ENCODE peak calls at places on chromosomes 2 and 18, in six cellular contexts. S is stomach, A is body of pancreas, V is K562, C is mesendoderm, G is psoas muscle. W is an unnamed sample.

GRCh38 chr2:162524192-162524591 is 180.3 kb downstream of the GCA start:
- DNase-seq in S (no peak), V (no peak), C (peak; percentile 56), G (no peak), A (peak; percentile 60), W (peak; percentile 9)

GRCh38 chr18:10660485-10660884 is 134.7 kb downstream of the NAPG start:
- DNase-seq in V (no peak), S (no peak), G (peak; percentile 35), C (no peak), A (no peak), W (no peak)

GRCh38 chr18:56709463-56709862 is 58.3 kb downstream of the WDR7 start:
- DNase-seq in V (peak; percentile 30), C (peak; percentile 79), G (no peak), A (no peak), S (no peak), W (peak; percentile 57)

GRCh38 chr18:10404148-10404547 is 50.3 kb upstream of the APCDD1 start:
- DNase-seq in S (no peak), G (no peak), C (peak; percentile 62), A (no peak), V (no peak), W (no peak)

GRCh38 chr2:179701524-179702110 is 159.8 kb downstream of the ZNF385B start:
- DNase-seq in S (no peak), V (no peak), A (no peak), G (no peak), C (no peak), W (no peak)

GRCh38 chr2:33366473-33366872 is 110.0 kb upstream of the RASGRP3 start:
- DNase-seq in A (peak; percentile 62), S (peak; percentile 38), G (peak; percentile 25), V (peak; percentile 11), C (peak; percentile 22), W (no peak)

GRCh38 chr2:97748397-97748796 is 35.0 kb downstream of the ZAP70 start:
- DNase-seq in S (no peak), A (no peak), G (no peak), V (peak; percentile 79), C (peak; percentile 94), W (peak; percentile 24)

GRCh38 chr2:67234443-67234842 is 162.7 kb upstream of the ETAA1 start:
- DNase-seq in C (peak; percentile 73), S (no peak), A (peak; percentile 60), G (no peak), V (no peak), W (peak; percentile 6)

GRCh38 chr18:8847066-8847755 is 141.9 kb downstream of the MTCL1 start:
- DNase-seq in S (no peak), G (no peak), A (no peak), C (no peak), V (no peak), W (no peak)

GRCh38 chr2:30293303-30293912 is 62.1 kb downstream of the LBH start:
- DNase-seq in S (no peak), V (no peak), C (peak; percentile 53), A (no peak), G (no peak), W (no peak)

GRCh38 chr2:133718688-133719201 is 150.5 kb upstream of the NCKAP5 start:
- DNase-seq in C (no peak), S (no peak), A (no peak), V (no peak), G (no peak), W (no peak)

GRCh38 chr18:48132993-48133674 is 202.7 kb upstream of the SMAD2 start:
- DNase-seq in V (no peak), S (no peak), C (no peak), A (no peak), G (no peak), W (no peak)

GRCh38 chr18:58579561-58580047 is 49.3 kb downstream of the ALPK2 start:
- DNase-seq in A (no peak), C (peak; percentile 54), V (no peak), S (no peak), G (no peak), W (no peak)

GRCh38 chr18:51361130-51361860 is 163.8 kb upstream of the MEX3C start:
- DNase-seq in G (no peak), V (no peak), A (no peak), C (no peak), S (no peak), W (no peak)

GRCh38 chr18:80213173-80213572 is 34.1 kb downstream of the PARD6G start:
- DNase-seq in V (no peak), S (no peak), G (no peak), C (no peak), A (no peak), W (peak; percentile 33)

GRCh38 chr18:56565596-56566355 is 72.6 kb downstream of the TXNL1 start:
- DNase-seq in C (peak; percentile 4), V (no peak), S (no peak), G (no peak), A (no peak), W (no peak)

GRCh38 chr18:54086046-54086802 is 138.2 kb downstream of the MBD2 start:
- DNase-seq in S (no peak), A (no peak), C (no peak), V (no peak), G (no peak), W (peak; percentile 32)

GRCh38 chr2:47870668-47871540 is 35.4 kb downstream of the FBXO11 start:
- DNase-seq in V (no peak), A (no peak), C (no peak), G (no peak), S (no peak), W (no peak)

GRCh38 chr2:218273908-218274249 is 3.6 kb downstream of the PNKD start:
- DNase-seq in A (no peak), C (no peak), S (no peak), G (no peak), V (no peak), W (no peak)

GRCh38 chr18:28181616-28182015 is 4.7 kb upstream of the CDH2 start:
- DNase-seq in S (no peak), V (no peak), A (no peak), C (peak; percentile 68), G (no peak), W (no peak)

GRCh38 chr2:33602216-33602830 is 3.2 kb upstream of the FAM98A start:
- DNase-seq in C (no peak), V (no peak), A (no peak), G (no peak), S (no peak), W (no peak)

GRCh38 chr2:239934571-239935171 is 90.5 kb downstream of the NDUFA10 start:
- DNase-seq in C (peak; percentile 79), G (peak; percentile 62), A (peak; percentile 47), V (peak; percentile 36), S (peak; percentile 62), W (peak; percentile 66)

GRCh38 chr18:48835745-48836191 is 115.0 kb downstream of the SMAD7 start:
- DNase-seq in S (no peak), C (no peak), A (no peak), V (no peak), G (no peak), W (no peak)

GRCh38 chr2:117691980-117692379 is 122.5 kb upstream of the DDX18 start:
- DNase-seq in S (no peak), A (no peak), V (no peak), G (no peak), C (no peak), W (no peak)

GRCh38 chr2:135162377-135162776 is 110.3 kb downstream of the RAB3GAP1 start:
- DNase-seq in C (no peak), G (no peak), S (no peak), A (peak; percentile 60), V (no peak), W (peak; percentile 7)
- H3K36me3 ChIP-seq in C (peaks cover 1% of the 10 kb centered on the region), G (no peaks in the 10 kb centered on the region), S (peaks cover 16% of the 10 kb centered on the region), A (no peaks in the 10 kb centered on the region), V (peaks cover 63% of the 10 kb centered on the region), W (peaks cover 14% of the 10 kb centered on the region)

GRCh38 chr2:238645716-238646115 is 202.2 kb upstream of the TWIST2 start:
- DNase-seq in C (no peak), S (no peak), G (no peak), V (no peak), A (no peak), W (no peak)

GRCh38 chr2:238643400-238643907 is 204.4 kb upstream of the TWIST2 start:
- DNase-seq in V (no peak), S (no peak), C (no peak), A (no peak), G (no peak), W (no peak)

GRCh38 chr2:238642973-238643372 is 204.9 kb upstream of the TWIST2 start:
- DNase-seq in C (no peak), S (no peak), G (no peak), A (no peak), V (no peak), W (no peak)

GRCh38 chr2:238645095-238645494 is 202.8 kb upstream of the TWIST2 start:
- DNase-seq in V (no peak), A (no peak), S (no peak), C (no peak), G (no peak), W (no peak)

DNA sequence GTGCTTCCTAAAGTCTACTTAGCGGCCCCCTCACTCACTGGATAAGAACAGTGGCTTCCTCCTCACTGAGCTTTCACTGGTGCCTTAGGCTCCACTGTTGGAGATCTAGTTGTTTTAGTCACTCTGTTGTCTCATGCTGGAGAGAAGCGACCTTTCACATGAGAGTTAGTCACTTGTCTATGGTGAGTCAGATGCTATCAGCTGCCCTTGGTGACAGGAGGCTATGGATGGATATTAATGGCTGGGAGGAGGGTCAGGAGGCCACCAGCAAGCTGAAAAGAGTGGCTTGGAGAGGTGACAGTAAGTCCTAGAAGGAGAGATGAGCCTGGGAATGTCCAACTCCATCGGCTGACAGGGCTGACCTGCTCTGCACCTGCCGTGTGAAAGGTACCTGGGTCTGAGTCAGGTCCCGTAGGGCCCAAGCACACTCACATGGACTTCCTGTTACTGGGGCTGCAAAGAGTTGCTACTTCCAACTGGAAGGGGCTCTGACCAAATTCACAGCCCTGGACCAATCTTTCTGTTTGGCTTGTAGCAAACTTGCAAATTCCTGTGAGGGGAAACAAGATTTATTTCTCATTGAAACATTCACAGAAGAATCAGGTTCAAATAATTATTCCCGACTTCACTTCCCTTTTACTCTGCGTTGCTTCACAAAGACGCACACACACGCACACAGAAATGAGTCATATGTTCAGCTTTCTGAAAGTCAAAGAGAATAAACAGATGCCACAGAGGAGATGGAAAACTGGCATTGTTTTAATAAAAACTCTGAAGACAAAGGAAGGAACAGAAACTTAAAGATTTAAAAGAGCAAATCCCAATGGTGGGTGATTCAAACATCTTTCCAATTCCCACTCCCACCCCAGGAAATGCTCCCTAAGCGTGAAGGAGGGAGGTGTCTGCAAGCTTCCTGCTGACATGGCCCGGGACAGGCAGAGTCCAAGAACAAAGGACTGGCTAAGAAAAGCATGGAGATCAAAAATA is 203.5 kb upstream of the TWIST2 start:
- DNase-seq in G (no peak), S (no peak), A (no peak), V (no peak), C (no peak), W (no peak)
- H3K27ac ChIP-seq in G (peak overlapping the region; percentile 25), S (peak overlapping the region; percentile 22), A (no peak overlapping the region), V (no peak overlapping the region), C (no peak overlapping the region), W (no peak overlapping the region)

GRCh38 chr2:189178726-189179606 is 595 bp downstream of the COL5A2 start:
- DNase-seq in A (peak; percentile 11), C (peak; percentile 75), V (no peak), G (no peak), S (no peak), W (peak; percentile 3)
- H3K4me3 ChIP-seq in A (no peak overlapping the region), C (peak overlapping the region; percentile 89), V (no peak overlapping the region), G (peak overlapping the region; percentile 64), S (peak overlapping the region; percentile 49), W (no peak overlapping the region)

GRCh38 chr2:171554991-171555615 is 32.8 kb downstream of the CYBRD1 start:
- DNase-seq in V (no peak), S (no peak), C (no peak), G (no peak), A (no peak), W (no peak)
- H3K36me3 ChIP-seq in V (peaks cover 16% of the 10 kb centered on the region), S (no peaks in the 10 kb centered on the region), C (no peaks in the 10 kb centered on the region), G (no peaks in the 10 kb centered on the region), A (no peaks in the 10 kb centered on the region), W (no peaks in the 10 kb centered on the region)